ENCODE peak calls at places on chromosomes 13 and 19, in five cellular contexts. A is fibroblast of pulmonary artery, U is uterus, C is NB4, M is fibroblast of lung. X is an unnamed sample.

GRCh38 chr19:43738780-43739211 is 16.0 kb downstream of the SMG9 start:
- DNase-seq in A (no peak), C (no peak), U (no peak), M (peak), X (no peak)

GRCh38 chr19:33796164-33797100 is at the start of gene KCTD15:
- DNase-seq in A (peak), M (peak), U (peak), C (peak), X (peak)

GRCh38 chr13:99905224-99905623 is 66.3 kb downstream of the ZIC5 start:
- DNase-seq in A (no peak), U (no peak), C (peak), M (no peak), X (no peak)

GRCh38 chr19:6271251-6271650 is 8.5 kb downstream of the MLLT1 start:
- DNase-seq in C (no peak), U (peak), M (peak), A (peak), X (peak)

GRCh38 chr13:24625870-24626419 is 54.3 kb upstream of the ATP12A start:
- DNase-seq in U (no peak), M (no peak), C (peak), A (no peak), X (no peak)

GRCh38 chr19:35879770-35880317 is 11.5 kb downstream of the APLP1 start:
- DNase-seq in M (peak), C (peak), A (peak), U (peak), X (peak)

GRCh38 chr13:110329798-110330461 is 22.8 kb downstream of the COL4A2 start:
- DNase-seq in A (peak), C (no peak), M (peak), U (no peak), X (peak)

GRCh38 chr13:41652735-41653361 is 195.5 kb downstream of the RGCC start:
- DNase-seq in C (peak), A (peak), U (no peak), M (peak), X (peak)

GRCh38 chr13:26719356-26719945 is 41.1 kb downstream of the GPR12 start:
- DNase-seq in U (no peak), M (no peak), C (peak), A (no peak), X (peak)

GRCh38 chr13:93220073-93220472 is 6.5 kb upstream of the GPC6 start:
- DNase-seq in M (no peak), C (no peak), A (no peak), U (no peak), X (no peak)

GRCh38 chr19:4390862-4391693 is 9.3 kb downstream of the SH3GL1 start:
- DNase-seq in M (peak), U (no peak), A (no peak), C (no peak), X (peak)

GRCh38 chr19:11375143-11375948 is 880 bp downstream of the SWSAP1 start:
- DNase-seq in U (peak), C (peak), M (no peak), A (no peak), X (no peak)

GRCh38 chr13:68749801-68750200 is 1357.8 kb upstream of the ATXN8OS start:
- DNase-seq in C (no peak), A (no peak), U (no peak), M (peak), X (no peak)

GRCh38 chr19:33047422-33047821 is 17.3 kb downstream of the RHPN2 start:
- DNase-seq in C (no peak), U (no peak), M (peak), A (no peak), X (no peak)

GRCh38 chr13:67833564-67833963 is 603.4 kb upstream of the PCDH9 start:
- DNase-seq in U (no peak), C (no peak), M (no peak), A (no peak), X (no peak)

GRCh38 chr19:30666301-30666803 is 294.2 kb downstream of the ZNF536 start:
- DNase-seq in A (peak), U (peak), M (no peak), C (peak), X (peak)

GRCh38 chr19:49441210-49441959 is at the start of gene SLC17A7:
- DNase-seq in C (no peak), M (no peak), U (peak), A (no peak), X (no peak)

GRCh38 chr13:102799544-102800144 is 725 bp downstream of the BIVM start:
- DNase-seq in M (peak), C (no peak), U (no peak), A (peak), X (peak)

GRCh38 chr13:103238441-103238840 is 172.2 kb upstream of the SLC10A2 start:
- DNase-seq in M (no peak), A (no peak), U (no peak), C (no peak), X (no peak)

GRCh38 chr19:40501599-40501998 is 34.8 kb downstream of the SPTBN4 start:
- DNase-seq in C (no peak), A (no peak), M (no peak), U (no peak), X (no peak)

GRCh38 chr19:6766357-6767080 is 716 bp downstream of the SH2D3A start:
- DNase-seq in M (no peak), U (no peak), C (no peak), A (no peak), X (no peak)

GRCh38 chr19:10551698-10552301 is 8.1 kb downstream of the ATG4D start:
- DNase-seq in A (peak), U (no peak), C (peak), M (no peak), X (peak)

GRCh38 chr19:42158926-42159325 is 26.7 kb upstream of the POU2F2 start:
- DNase-seq in U (no peak), A (peak), C (no peak), M (no peak), X (peak)

GRCh38 chr13:42926555-42926954 is 65.5 kb downstream of the EPSTI1 start:
- DNase-seq in A (peak), U (no peak), C (no peak), M (no peak), X (peak)

GRCh38 chr19:12756150-12756883 is 4.7 kb downstream of the BEST2 start:
- DNase-seq in C (no peak), M (no peak), A (no peak), U (no peak), X (no peak)

GRCh38 chr13:51614350-51614786 is 30.1 kb downstream of the WDFY2 start:
- DNase-seq in U (no peak), M (no peak), A (no peak), C (no peak), X (no peak)

GRCh38 chr19:51861870-51862622 is 25.7 kb downstream of the ZNF577 start:
- DNase-seq in A (no peak), C (no peak), U (no peak), M (no peak), X (no peak)
- H3K4me3 ChIP-seq in A (no peak), C (no peak), U (no peak), M (no peak), X (no peak)

GRCh38 chr13:89806594-89806993 is 1540.9 kb upstream of the MIR17HG start:
- DNase-seq in U (no peak), A (no peak), M (no peak), C (no peak), X (no peak)

GRCh38 chr13:89803839-89804238 is 1543.6 kb upstream of the MIR17HG start:
- DNase-seq in U (no peak), C (no peak), A (no peak), M (no peak), X (no peak)
- TF ChIP-seq CTCF in U (no peak), C (no peak), A (no peak), M (no peak), X (no peak)

DNA sequence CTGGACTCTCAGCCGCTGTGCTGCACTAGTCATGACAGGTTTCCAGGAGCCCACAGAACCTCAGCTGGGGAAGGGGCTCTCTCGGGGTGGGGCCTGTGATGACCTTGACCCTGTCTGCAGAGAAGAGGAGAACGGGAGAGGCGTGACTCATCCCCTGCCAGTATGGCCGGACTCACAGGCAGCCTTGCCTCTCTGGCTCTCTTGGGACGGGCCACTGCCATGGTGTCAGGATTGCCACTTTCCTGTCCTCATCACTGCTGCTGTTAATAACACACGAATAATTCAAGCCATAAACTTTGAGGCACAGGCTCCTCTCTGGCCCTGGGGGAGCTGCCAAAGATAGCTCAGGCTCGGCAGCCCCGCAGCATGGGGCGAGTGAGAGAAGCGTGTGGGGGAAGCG is 295.3 kb downstream of the UQCRFS1 start:
- DNase-seq in C (no peak), U (no peak), M (no peak), A (no peak), X (no peak)
- H3K4me3 ChIP-seq in C (no peak), U (no peak), M (no peak), A (no peak), X (no peak)

DNA sequence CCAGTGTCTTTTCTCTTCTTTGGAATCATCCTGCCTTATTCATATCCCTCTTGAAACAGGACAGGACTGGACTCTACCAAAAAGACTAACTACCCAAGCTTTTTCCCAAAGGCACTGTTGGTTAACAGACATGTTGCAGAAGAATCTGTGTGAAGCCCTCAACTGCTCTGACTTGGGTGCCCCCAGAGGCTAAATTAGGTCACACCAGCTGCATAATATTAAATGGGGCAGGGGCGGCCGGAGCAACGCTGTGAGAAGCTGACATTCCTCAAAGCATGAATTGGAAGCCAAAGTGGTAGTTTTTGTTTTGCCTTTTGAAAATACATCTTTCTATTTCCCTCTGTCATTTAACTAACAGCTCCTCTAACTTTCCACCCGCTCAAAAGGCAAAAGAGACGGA is 185.9 kb downstream of the LHFPL6 start:
- DNase-seq in C (peak), A (peak), U (no peak), M (no peak), X (no peak)
- TF ChIP-seq CTCF in C (no peak), A (peak), U (no peak), M (peak), X (peak)

X was measured in choroid plexus epithelial cell.